ENCODE peak calls at places on chromosomes 2 and 18, in six cellular contexts. P is HepG2, N is K562, A is HCT116, C is GM12878, K is H1. G is an unnamed sample.

GRCh38 chr2:190781604-190782198 is 98.9 kb upstream of the GLS start:
- DNase-seq in P (peak), N (peak), A (peak), C (peak), K (no peak), G (peak)

GRCh38 chr2:182283512-182283911 is 143.3 kb downstream of the PDE1A start:
- DNase-seq in P (no peak), N (no peak), A (no peak), C (no peak), K (no peak), G (no peak)

GRCh38 chr2:129754431-129754830 is 225.0 kb upstream of the RAB6C start:
- DNase-seq in P (no peak), N (no peak), A (no peak), C (no peak), K (no peak), G (no peak)

GRCh38 chr2:278312-278932 is 9.5 kb downstream of the ALKAL2 start:
- DNase-seq in P (no peak), N (no peak), A (no peak), C (no peak), K (no peak), G (no peak)

GRCh38 chr2:99512081-99512480 is 22.3 kb upstream of the REV1 start:
- DNase-seq in P (no peak), N (no peak), A (no peak), C (no peak), K (no peak), G (no peak)

GRCh38 chr2:56654936-56655335 is 471.1 kb downstream of the CCDC85A start:
- DNase-seq in P (no peak), N (no peak), A (no peak), C (no peak), K (no peak), G (no peak)

GRCh38 chr18:55152801-55153200 is 193.5 kb upstream of the CCDC68 start:
- DNase-seq in P (no peak), N (no peak), A (no peak), C (no peak), K (no peak), G (no peak)

GRCh38 chr18:37571266-37571665 is 5.7 kb upstream of the CELF4 start:
- DNase-seq in P (no peak), N (no peak), A (no peak), C (no peak), K (no peak), G (no peak)

GRCh38 chr2:172172513-172173217 is 70.0 kb upstream of the DLX2 start:
- DNase-seq in P (peak), N (peak), A (peak), C (no peak), K (peak), G (peak)

GRCh38 chr2:219514196-219514761 is at the start of gene ASIC4:
- DNase-seq in P (no peak), N (peak), A (no peak), C (no peak), K (no peak), G (no peak)

GRCh38 chr18:13427354-13427753 is 208.8 kb downstream of the LDLRAD4 start:
- DNase-seq in P (no peak), N (no peak), A (no peak), C (no peak), K (no peak), G (no peak)
- TF ChIP-seq MAX in P (no peak), N (no peak), A (no peak), C (no peak), K (no peak), G (no peak)

GRCh38 chr18:8869696-8870095 is 164.3 kb downstream of the MTCL1 start:
- DNase-seq in P (no peak), N (no peak), A (no peak), C (no peak), K (no peak), G (no peak)
- TF ChIP-seq ATF3 in P (no peak), N (no peak), A (no peak), C (no peak), K (no peak), G (no peak)

GRCh38 chr2:40369619-40370397 is 82.1 kb downstream of the SLC8A1 start:
- DNase-seq in P (no peak), N (no peak), A (no peak), C (no peak), K (no peak), G (no peak)

GRCh38 chr2:40372278-40372580 is 79.7 kb downstream of the SLC8A1 start:
- DNase-seq in P (no peak), N (no peak), A (no peak), C (no peak), K (no peak), G (no peak)

GRCh38 chr2:40372586-40372985 is 79.3 kb downstream of the SLC8A1 start:
- DNase-seq in P (no peak), N (no peak), A (no peak), C (no peak), K (no peak), G (no peak)

GRCh38 chr2:40373093-40373492 is 78.8 kb downstream of the SLC8A1 start:
- DNase-seq in P (no peak), N (no peak), A (no peak), C (no peak), K (no peak), G (no peak)

DNA sequence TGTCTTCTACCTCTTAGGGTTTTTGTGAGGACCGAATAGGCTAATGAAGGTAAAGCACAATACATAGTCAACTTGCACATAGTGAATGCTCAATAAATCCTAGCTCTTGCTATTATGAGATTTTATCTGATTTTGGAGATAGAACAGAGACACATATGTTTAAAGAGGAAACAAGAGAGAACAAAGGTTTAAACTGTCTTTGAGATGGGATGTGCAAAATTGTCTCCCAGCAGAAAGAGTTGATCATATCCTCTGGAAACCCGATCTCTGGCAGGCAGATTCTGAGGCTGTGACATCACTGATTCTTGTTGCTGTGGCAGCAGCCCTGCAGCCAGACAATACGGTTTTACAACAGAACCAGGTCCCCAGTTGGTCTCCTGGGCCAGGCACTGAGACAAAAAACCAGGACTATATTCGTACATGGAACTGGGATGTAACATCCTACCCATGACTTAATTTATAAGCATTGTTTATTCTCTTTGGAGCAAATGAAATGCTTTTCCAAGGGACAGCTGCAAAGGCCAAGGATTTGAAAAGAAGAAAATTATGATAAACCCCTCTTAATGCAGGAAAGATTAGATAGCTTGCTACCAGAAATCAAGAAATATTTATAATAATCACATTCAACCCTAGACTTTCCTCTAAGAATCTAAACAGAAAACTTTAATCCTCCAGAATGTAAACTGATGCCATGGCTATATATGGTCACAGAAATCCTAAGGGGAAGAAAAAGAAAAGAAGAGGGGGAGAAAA is 80.2 kb downstream of the SLC8A1 start:
- DNase-seq in P (no peak), N (no peak), A (no peak), C (no peak), K (peak), G (peak)
- TF ChIP-seq MAX in P (no peak), N (no peak), A (no peak), C (no peak), K (no peak), G (no peak)

DNA sequence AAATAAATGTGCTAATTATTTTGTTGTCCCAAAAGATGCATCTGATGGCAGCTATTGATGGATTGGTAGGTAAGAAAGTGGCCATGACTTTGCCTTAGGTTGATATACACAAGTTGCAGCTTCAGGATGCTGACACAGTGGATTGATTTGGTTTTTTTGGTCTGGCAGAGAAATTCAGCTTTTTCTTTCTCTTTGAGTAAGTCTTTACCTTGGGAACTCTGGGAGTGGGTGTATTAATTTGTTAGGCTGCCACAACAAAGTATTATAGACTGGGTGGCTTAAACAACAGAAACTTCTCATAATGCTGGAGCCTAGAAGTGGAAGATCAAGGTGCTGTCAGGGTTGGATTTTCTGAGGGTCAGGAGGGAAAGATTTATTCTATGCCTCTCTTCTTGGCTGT is 19.8 kb upstream of the ICOS start:
- DNase-seq in P (no peak), N (no peak), A (no peak), C (no peak), K (no peak), G (no peak)
- TF ChIP-seq ATF3 in P (no peak), N (no peak), A (no peak), C (no peak), K (no peak), G (no peak)

GRCh38 chr18:74702951-74703350 is 105.3 kb downstream of the ZNF407 start:
- DNase-seq in P (no peak), N (peak), A (no peak), C (no peak), K (no peak), G (no peak)

GRCh38 chr18:74695170-74695569 is 97.5 kb downstream of the ZNF407 start:
- DNase-seq in P (no peak), N (no peak), A (no peak), C (no peak), K (no peak), G (no peak)

GRCh38 chr18:74699455-74699854 is 101.8 kb downstream of the ZNF407 start:
- DNase-seq in P (no peak), N (no peak), A (no peak), C (no peak), K (no peak), G (no peak)

GRCh38 chr18:74694436-74694835 is 96.8 kb downstream of the ZNF407 start:
- DNase-seq in P (no peak), N (no peak), A (no peak), C (no peak), K (no peak), G (no peak)

GRCh38 chr18:74698881-74699280 is 101.2 kb downstream of the ZNF407 start:
- DNase-seq in P (no peak), N (no peak), A (no peak), C (no peak), K (no peak), G (no peak)
- TF ChIP-seq MAX in P (no peak), N (no peak), A (no peak), C (no peak), K (no peak), G (no peak)

GRCh38 chr2:63844616-63845015 is 2.9 kb downstream of the UGP2 start:
- DNase-seq in P (no peak), N (no peak), A (no peak), C (no peak), K (no peak), G (no peak)
- TF ChIP-seq ATF3 in P (no peak), N (no peak), A (no peak), C (no peak), K (no peak), G (no peak)

DNA sequence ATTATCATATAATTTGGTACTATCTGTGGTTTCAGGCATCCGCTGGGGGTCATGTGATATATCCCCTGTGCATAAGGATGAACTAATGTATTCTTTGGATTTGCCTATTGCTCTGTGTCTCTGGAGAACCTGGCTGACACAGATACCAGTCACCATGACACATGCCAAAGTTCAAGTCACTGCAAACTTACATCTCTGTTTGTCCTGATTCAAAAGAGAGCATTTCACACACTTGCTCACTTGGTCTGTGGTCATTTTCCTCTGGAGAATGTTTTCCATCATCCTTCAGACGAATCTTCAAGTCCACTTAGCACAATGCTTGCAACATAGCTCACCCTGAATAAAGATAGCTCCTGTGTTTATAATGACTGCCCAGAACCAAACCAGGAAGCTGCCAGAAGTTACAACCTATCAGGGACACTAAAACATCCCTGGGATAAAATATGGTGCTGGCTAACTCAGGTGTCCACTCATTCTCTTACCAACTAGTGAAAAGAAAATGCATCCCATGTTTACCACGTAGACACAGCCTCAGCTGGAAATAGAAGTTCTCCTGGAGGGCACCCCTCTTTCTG is 18.1 kb downstream of the SULT1C3 start:
- DNase-seq in P (peak), N (no peak), A (no peak), C (no peak), K (no peak), G (no peak)
- TF ChIP-seq MAX in P (no peak), N (no peak), A (no peak), C (no peak), K (no peak), G (no peak)

GRCh38 chr2:42567806-42568429 is 514 bp upstream of the MTA3 start:
- DNase-seq in P (peak), N (no peak), A (no peak), C (peak), K (peak), G (peak)

GRCh38 chr2:42569116-42569711 is 782 bp downstream of the MTA3 start:
- DNase-seq in P (peak), N (peak), A (no peak), C (no peak), K (no peak), G (no peak)

GRCh38 chr2:42567389-42567788 is 1.0 kb upstream of the MTA3 start:
- DNase-seq in P (no peak), N (no peak), A (no peak), C (no peak), K (no peak), G (no peak)

GRCh38 chr2:42568431-42569115 is at the start of gene MTA3:
- DNase-seq in P (peak), N (peak), A (no peak), C (no peak), K (peak), G (peak)

GRCh38 chr2:42569883-42570282 is 1.5 kb downstream of the MTA3 start:
- DNase-seq in P (no peak), N (no peak), A (no peak), C (no peak), K (no peak), G (no peak)
- TF ChIP-seq ATF3 in P (no peak), N (no peak), A (no peak), C (no peak), K (no peak), G (no peak)

G was measured in WTC11.